ENCODE peak calls at places on chromosomes 16 and 17, in seven cellular contexts. V is testis, A is body of pancreas, Y is suprapubic skin, Q is upper lobe of left lung, E is adrenal gland, O is esophagus squamous epithelium. L is an unnamed sample.

GRCh38 chr16:1613240-1613639 is 1.1 kb downstream of the CRAMP1 start:
- DNase-seq in A (no peak), O (no peak), Y (no peak), Q (no peak), V (peak), E (no peak), L (no peak)

GRCh38 chr17:50721194-50722010 is 2.0 kb downstream of the LUC7L3 start:
- DNase-seq in A (no peak), O (no peak), Y (no peak), Q (no peak), E (no peak), V (no peak), L (no peak)

GRCh38 chr16:23286131-23286532 is 16.0 kb upstream of the SCNN1B start:
- DNase-seq in O (no peak), E (no peak), A (no peak), Y (no peak), V (no peak), Q (no peak), L (no peak)

GRCh38 chr17:9825751-9826150 is at the start of gene GLP2R:
- DNase-seq in Y (no peak), E (no peak), Q (no peak), O (no peak), A (no peak), V (no peak), L (no peak)

GRCh38 chr16:50584033-50584722 is 36.0 kb downstream of the NKD1 start:
- DNase-seq in V (peak), E (no peak), A (no peak), Q (no peak), O (no peak), Y (no peak), L (no peak)

GRCh38 chr16:52580488-52580887 is 33.5 kb upstream of the TOX3 start:
- DNase-seq in Y (no peak), A (no peak), E (no peak), O (no peak), Q (no peak), V (no peak), L (no peak)

GRCh38 chr16:53053967-53054669 is 673 bp upstream of the CHD9 start:
- DNase-seq in V (peak), O (no peak), E (peak), Y (no peak), A (peak), Q (peak), L (peak)

GRCh38 chr16:17161034-17161433 is 309.7 kb downstream of the XYLT1 start:
- DNase-seq in E (no peak), Y (no peak), O (no peak), Q (no peak), A (no peak), V (no peak), L (no peak)

GRCh38 chr16:81384006-81384405 is 60.6 kb upstream of the CMIP start:
- DNase-seq in E (no peak), O (no peak), A (no peak), V (no peak), Q (no peak), Y (no peak), L (no peak)

GRCh38 chr16:19419691-19420060 is 2.0 kb downstream of the TMC5 start:
- DNase-seq in V (no peak), A (no peak), O (no peak), Y (no peak), Q (no peak), E (no peak), L (no peak)

GRCh38 chr17:48751733-48752398 is 23.3 kb upstream of the HOXB13 start:
- DNase-seq in O (no peak), Y (no peak), A (no peak), Q (no peak), V (no peak), E (no peak), L (no peak)

GRCh38 chr16:46607529-46607928 is 13.7 kb downstream of the SHCBP1 start:
- DNase-seq in E (no peak), O (no peak), Y (no peak), V (no peak), Q (no peak), A (no peak), L (no peak)

GRCh38 chr16:88886915-88887521 is 20.6 kb upstream of the PABPN1L start:
- DNase-seq in Y (no peak), E (no peak), Q (peak), V (peak), A (peak), O (no peak), L (peak)

GRCh38 chr16:30893082-30893743 is 664 bp downstream of the BCL7C start:
- DNase-seq in Y (no peak), O (no peak), A (peak), V (no peak), Q (peak), E (peak), L (no peak)

GRCh38 chr17:29826045-29826692 is 103.9 kb downstream of the SSH2 start:
- DNase-seq in O (no peak), A (no peak), V (no peak), E (no peak), Q (no peak), Y (no peak), L (no peak)

GRCh38 chr17:76124582-76125390 is 16.3 kb downstream of the FOXJ1 start:
- DNase-seq in O (no peak), Q (no peak), E (no peak), A (no peak), V (no peak), Y (no peak), L (no peak)

GRCh38 chr16:79592150-79592549 is 8.4 kb downstream of the MAF start:
- DNase-seq in O (no peak), E (no peak), Y (no peak), Q (no peak), A (no peak), V (no peak), L (no peak)

GRCh38 chr17:21094298-21094704 is 32.5 kb upstream of the DHRS7B start:
- DNase-seq in Q (no peak), A (no peak), O (no peak), E (no peak), Y (no peak), V (no peak), L (no peak)

GRCh38 chr16:51225902-51226301 is 74.8 kb upstream of the SALL1 start:
- DNase-seq in A (no peak), O (no peak), Y (no peak), Q (no peak), E (no peak), V (no peak), L (no peak)

GRCh38 chr17:63561819-63562218 is 11.5 kb downstream of the DCAF7 start:
- DNase-seq in A (no peak), Y (no peak), V (no peak), Q (no peak), E (no peak), O (no peak), L (no peak)

GRCh38 chr17:63567229-63567628 is 17.0 kb downstream of the DCAF7 start:
- DNase-seq in V (no peak), A (no peak), Y (no peak), E (no peak), O (no peak), Q (no peak), L (no peak)

GRCh38 chr17:63568563-63568962 is 18.3 kb downstream of the DCAF7 start:
- DNase-seq in O (no peak), V (no peak), E (no peak), Q (no peak), A (no peak), Y (no peak), L (no peak)

DNA sequence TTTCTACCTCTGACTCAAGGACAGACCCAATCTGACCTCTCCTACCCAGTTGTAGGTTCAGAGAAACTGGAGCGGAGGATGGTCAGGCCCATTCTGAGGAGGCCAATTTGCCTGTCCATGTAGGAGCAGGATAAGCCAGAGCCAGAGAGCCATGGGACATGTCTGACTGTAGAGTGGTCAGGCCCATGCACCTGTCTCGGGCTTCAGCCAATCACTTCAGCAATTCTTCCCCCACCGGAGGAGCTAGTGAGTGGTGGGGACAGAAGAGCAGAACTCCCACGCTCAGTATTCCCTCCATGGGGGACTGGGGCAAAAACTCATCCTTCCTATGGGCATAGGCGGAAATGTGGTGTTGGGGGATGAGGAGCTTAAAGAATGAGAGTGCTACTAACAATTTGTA is 14.3 kb downstream of the DCAF7 start:
- DNase-seq in V (no peak), O (no peak), E (no peak), Y (no peak), Q (no peak), A (no peak), L (no peak)
- TF ChIP-seq CTCF in V (no peak), O (no peak), E (no peak), Y (no peak), Q (no peak), A (no peak), L (no peak)

GRCh38 chr17:17028878-17029535 is 13.2 kb upstream of the MPRIP start:
- DNase-seq in O (no peak), A (no peak), V (no peak), Y (no peak), E (no peak), Q (no peak), L (no peak)

GRCh38 chr17:17026163-17026562 is 16.1 kb upstream of the MPRIP start:
- DNase-seq in A (no peak), Y (no peak), Q (peak), O (no peak), V (no peak), E (no peak), L (no peak)

GRCh38 chr17:17027442-17028058 is 14.7 kb upstream of the MPRIP start:
- DNase-seq in Y (no peak), E (no peak), Q (no peak), V (no peak), A (no peak), O (no peak), L (no peak)

GRCh38 chr17:17029938-17030337 is 12.3 kb upstream of the MPRIP start:
- DNase-seq in Q (no peak), Y (no peak), V (no peak), O (no peak), A (no peak), E (no peak), L (no peak)

DNA sequence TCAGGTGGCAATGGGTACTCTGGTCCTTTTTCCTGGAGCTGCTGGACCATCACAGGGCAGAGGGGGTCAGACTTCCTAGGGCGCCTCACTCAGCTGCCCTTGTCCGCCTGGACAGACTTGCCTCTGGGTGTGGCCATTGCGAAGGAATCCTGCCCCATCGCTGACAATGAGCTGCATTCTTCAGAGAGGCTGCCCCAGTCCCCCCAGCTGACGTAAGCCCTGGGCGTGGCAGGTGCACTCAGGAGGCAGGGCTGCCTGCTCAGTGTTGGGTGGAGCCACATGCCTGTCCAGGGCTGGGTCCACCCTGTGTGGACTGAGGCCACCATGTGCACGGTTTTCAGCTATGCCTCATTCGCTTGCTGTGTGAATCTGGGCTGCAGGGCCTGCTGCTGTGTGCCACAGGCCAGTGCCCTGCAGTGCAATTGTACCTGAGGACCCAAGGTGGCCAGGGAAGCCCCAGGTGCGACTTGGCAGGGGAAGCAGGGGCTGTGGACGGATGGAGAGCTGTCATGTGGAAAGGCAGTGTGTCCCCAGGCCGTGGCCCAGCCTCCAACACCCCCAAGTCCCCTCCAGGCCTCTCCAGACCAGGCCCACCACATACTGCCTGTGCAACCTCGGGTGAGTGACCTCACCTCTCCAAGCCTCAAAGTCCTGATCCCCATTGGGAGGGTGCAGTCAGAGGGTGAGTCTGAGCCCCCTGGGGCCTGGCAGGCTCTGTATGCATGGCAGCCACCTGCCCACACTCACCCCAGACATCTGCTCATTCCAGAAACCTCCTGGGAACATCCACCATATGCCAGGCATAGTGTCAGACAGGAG is 14.0 kb upstream of the MPRIP start:
- DNase-seq in O (no peak), Y (peak), V (peak), Q (peak), E (no peak), A (peak), L (no peak)
- TF ChIP-seq POLR2A in O (no peak), Y (no peak), V (no peak), Q (no peak), E (no peak), A (peak), L (no peak)

DNA sequence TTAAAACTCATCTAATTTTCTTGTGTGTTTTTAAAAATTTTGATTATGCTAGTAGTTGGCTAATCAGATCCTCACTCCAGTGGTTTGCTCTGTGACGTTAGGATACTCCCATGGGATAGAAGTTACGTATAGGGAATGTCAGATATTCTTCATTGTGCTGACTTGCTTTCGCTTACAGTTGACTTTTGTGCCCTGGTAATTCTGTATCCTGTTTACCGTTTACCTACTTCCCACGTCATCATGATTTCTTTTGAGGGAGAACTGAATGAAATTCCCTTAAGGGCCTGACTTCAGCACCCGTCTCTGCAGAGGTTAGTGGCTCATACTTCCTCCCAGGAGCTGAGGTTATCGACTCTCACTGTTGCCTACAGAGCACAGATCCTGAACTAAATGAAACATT is 2.6 kb downstream of the PRKAR1A start:
- DNase-seq in Y (no peak), Q (no peak), A (no peak), O (no peak), E (no peak), V (no peak), L (no peak)
- H3K27ac ChIP-seq in Y (no peak), Q (peak), A (no peak), O (peak), E (no peak), V (peak), L (peak)

DNA sequence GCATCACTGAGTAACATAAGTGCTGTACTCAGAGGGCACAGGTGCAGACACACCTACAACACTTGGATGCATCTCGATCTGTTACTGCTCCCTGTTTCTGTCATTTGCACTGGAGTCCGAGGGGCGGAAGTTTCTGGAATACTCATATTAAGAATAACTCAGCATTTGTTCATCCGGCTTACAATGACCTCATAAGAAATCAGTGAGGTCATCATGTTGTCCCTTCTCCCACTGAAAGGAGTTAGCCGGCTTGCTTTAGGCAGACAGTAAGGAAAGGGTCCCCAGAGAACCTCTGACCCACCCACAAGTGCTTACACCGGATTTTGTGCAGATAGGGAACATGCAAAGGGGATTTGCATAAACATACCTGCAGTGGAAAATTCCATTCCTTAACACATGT is 344.7 kb downstream of the HAPSTR1 start:
- DNase-seq in O (no peak), A (no peak), V (no peak), E (no peak), Q (no peak), Y (no peak), L (no peak)
- TF ChIP-seq CTCF in O (no peak), A (no peak), V (no peak), E (no peak), Q (no peak), Y (no peak), L (no peak)

DNA sequence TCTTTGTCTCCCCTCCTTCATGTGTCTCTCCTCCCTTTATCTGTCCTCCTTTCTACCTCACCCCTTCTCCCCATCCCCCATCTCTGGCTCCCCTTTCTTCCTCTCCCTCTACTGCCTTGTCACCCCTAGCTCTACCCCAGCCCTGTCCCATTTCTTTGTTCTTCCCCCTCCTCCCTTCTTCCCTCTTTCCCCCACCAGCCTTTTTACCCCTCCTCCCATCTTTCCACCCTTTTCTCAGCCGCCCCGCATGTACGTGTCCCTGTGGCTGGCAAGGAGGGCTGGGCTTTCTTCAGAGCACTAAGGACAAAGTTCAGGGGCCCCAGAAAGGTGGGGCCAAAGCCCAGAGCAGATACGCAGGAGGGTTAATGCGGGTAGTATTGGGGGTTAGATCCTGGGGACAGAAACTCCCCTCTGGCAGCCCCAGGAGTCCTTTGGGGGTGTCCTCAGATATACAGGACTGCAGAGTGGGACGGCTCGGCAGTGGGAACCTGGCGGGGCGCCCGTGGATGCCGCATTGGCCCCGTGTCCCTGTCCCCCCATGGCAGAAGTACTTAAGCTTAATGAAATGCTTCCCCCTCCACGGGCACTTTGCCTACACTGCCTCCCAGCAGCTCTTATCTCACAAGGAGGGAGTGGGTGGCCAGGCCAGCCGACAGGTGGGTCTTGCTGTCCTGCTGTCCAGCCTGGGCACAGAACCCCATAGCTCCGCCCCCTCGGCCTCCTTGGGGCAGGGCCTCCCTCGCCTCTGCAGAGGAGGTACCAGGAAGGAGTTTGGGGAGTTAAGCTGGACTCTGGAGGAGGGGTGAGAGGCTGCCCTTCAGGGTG is 8.3 kb downstream of the THRA start:
- DNase-seq in O (no peak), E (peak), A (peak), V (peak), Y (no peak), Q (peak), L (peak)
- TF ChIP-seq POLR2A in O (no peak), E (peak), A (peak), V (no peak), Y (no peak), Q (no peak), L (peak)

L was measured in gastrocnemius medialis.